ENCODE peak calls at places on chromosomes 11 and 22, in eight cellular contexts. One of them, this sample, is unnamed.
A peak's percentile ranks its signal among the peaks of the same experiment; 100 is the strongest.

GRCh38 chr11:75242722-75243600 is 2.4 kb downstream of the TPBGL start:
- DNase-seq in heart right ventricle: no peak
- DNase-seq in colonic mucosa: no peak
- DNase-seq in retinal pigment epithelial cell: no peak
- DNase-seq in lung: no peak
- DNase-seq in HL-60: no peak
- DNase-seq in BE2C: peak; percentile 4
- DNase-seq in kidney epithelial cell: no peak
- DNase-seq in this sample: no peak

GRCh38 chr11:2670541-2671100 is 29.2 kb downstream of the KCNQ1OT1 start:
- DNase-seq in heart right ventricle: no peak
- DNase-seq in colonic mucosa: peak; percentile 10
- DNase-seq in retinal pigment epithelial cell: no peak
- DNase-seq in lung: no peak
- DNase-seq in HL-60: no peak
- DNase-seq in BE2C: no peak
- DNase-seq in kidney epithelial cell: no peak
- DNase-seq in this sample: no peak

GRCh38 chr11:10623797-10624761 is 55.6 kb upstream of the LYVE1 start:
- DNase-seq in heart right ventricle: no peak
- DNase-seq in colonic mucosa: no peak
- DNase-seq in retinal pigment epithelial cell: no peak
- DNase-seq in lung: peak; percentile 71
- DNase-seq in HL-60: no peak
- DNase-seq in BE2C: peak; percentile 45
- DNase-seq in kidney epithelial cell: no peak
- DNase-seq in this sample: no peak

GRCh38 chr22:41411021-41411851 is 29.5 kb downstream of the TEF start:
- DNase-seq in heart right ventricle: no peak
- DNase-seq in colonic mucosa: no peak
- DNase-seq in retinal pigment epithelial cell: no peak
- DNase-seq in lung: no peak
- DNase-seq in HL-60: no peak
- DNase-seq in BE2C: no peak
- DNase-seq in kidney epithelial cell: no peak
- DNase-seq in this sample: no peak

GRCh38 chr11:103055174-103055890 is 36.6 kb downstream of the DCUN1D5 start:
- DNase-seq in heart right ventricle: no peak
- DNase-seq in colonic mucosa: no peak
- DNase-seq in retinal pigment epithelial cell: no peak
- DNase-seq in lung: no peak
- DNase-seq in HL-60: no peak
- DNase-seq in BE2C: no peak
- DNase-seq in kidney epithelial cell: peak; percentile 14
- DNase-seq in this sample: peak; percentile 38

GRCh38 chr11:17548444-17548843 is 1.4 kb downstream of the OTOG start:
- DNase-seq in heart right ventricle: no peak
- DNase-seq in colonic mucosa: no peak
- DNase-seq in retinal pigment epithelial cell: no peak
- DNase-seq in lung: no peak
- DNase-seq in HL-60: no peak
- DNase-seq in BE2C: no peak
- DNase-seq in kidney epithelial cell: no peak
- DNase-seq in this sample: no peak

GRCh38 chr11:75155570-75156422 is 4.9 kb downstream of the SLCO2B1 start:
- DNase-seq in heart right ventricle: no peak
- DNase-seq in colonic mucosa: peak; percentile 75
- DNase-seq in retinal pigment epithelial cell: no peak
- DNase-seq in lung: no peak
- DNase-seq in HL-60: no peak
- DNase-seq in BE2C: peak; percentile 30
- DNase-seq in kidney epithelial cell: no peak
- DNase-seq in this sample: no peak

GRCh38 chr11:31106963-31107576 is 262.5 kb downstream of the DCDC1 start:
- DNase-seq in heart right ventricle: peak; percentile 24
- DNase-seq in colonic mucosa: peak; percentile 41
- DNase-seq in retinal pigment epithelial cell: peak; percentile 7
- DNase-seq in lung: peak; percentile 45
- DNase-seq in HL-60: peak; percentile 11
- DNase-seq in BE2C: peak; percentile 54
- DNase-seq in kidney epithelial cell: peak; percentile 1
- DNase-seq in this sample: no peak

GRCh38 chr11:559712-560304 is 730 bp downstream of the LMNTD2 start:
- DNase-seq in heart right ventricle: no peak
- DNase-seq in colonic mucosa: peak; percentile 87
- DNase-seq in retinal pigment epithelial cell: no peak
- DNase-seq in lung: no peak
- DNase-seq in HL-60: no peak
- DNase-seq in BE2C: no peak
- DNase-seq in kidney epithelial cell: no peak
- DNase-seq in this sample: no peak

GRCh38 chr22:44926491-44927415 is 83.1 kb downstream of the PHF21B start:
- DNase-seq in heart right ventricle: no peak
- DNase-seq in colonic mucosa: no peak
- DNase-seq in retinal pigment epithelial cell: no peak
- DNase-seq in lung: no peak
- DNase-seq in HL-60: no peak
- DNase-seq in BE2C: no peak
- DNase-seq in kidney epithelial cell: no peak
- DNase-seq in this sample: no peak

DNA sequence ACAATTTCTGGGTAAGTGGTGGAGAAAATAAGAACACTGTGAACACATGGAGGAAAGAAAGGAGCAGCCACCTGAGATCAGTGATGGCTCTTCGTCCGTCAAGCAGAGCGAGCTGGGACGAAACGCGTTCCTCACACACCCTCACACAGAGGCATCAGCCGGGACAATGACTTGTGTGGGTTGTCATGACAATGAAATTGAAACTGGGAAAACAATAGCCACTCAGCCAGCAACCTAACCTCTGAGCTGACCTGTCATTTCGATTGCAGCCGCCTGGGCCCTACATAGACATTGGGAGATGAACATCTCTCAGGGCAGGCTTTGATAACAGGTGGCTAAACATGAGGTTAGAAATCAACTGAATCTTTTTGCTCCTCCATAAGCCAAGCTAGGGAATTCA is 51.3 kb downstream of the TRIM29 start:
- DNase-seq in heart right ventricle: no peak
- DNase-seq in colonic mucosa: no peak
- DNase-seq in retinal pigment epithelial cell: no peak
- DNase-seq in lung: no peak
- DNase-seq in HL-60: no peak
- DNase-seq in BE2C: no peak
- DNase-seq in kidney epithelial cell: no peak
- DNase-seq in this sample: no peak
- H3K4me3 ChIP-seq in heart right ventricle: no peak overlapping the region
- H3K4me3 ChIP-seq in colonic mucosa: no peak overlapping the region
- H3K4me3 ChIP-seq in retinal pigment epithelial cell: no peak overlapping the region
- H3K4me3 ChIP-seq in lung: no peak overlapping the region
- H3K4me3 ChIP-seq in HL-60: no peak overlapping the region
- H3K4me3 ChIP-seq in BE2C: no peak overlapping the region
- H3K4me3 ChIP-seq in kidney epithelial cell: no peak overlapping the region
- H3K4me3 ChIP-seq in this sample: no peak overlapping the region

GRCh38 chr11:123328281-123328680 is 101.8 kb upstream of the GRAMD1B start:
- DNase-seq in heart right ventricle: no peak
- DNase-seq in colonic mucosa: no peak
- DNase-seq in retinal pigment epithelial cell: no peak
- DNase-seq in lung: no peak
- DNase-seq in HL-60: no peak
- DNase-seq in BE2C: no peak
- DNase-seq in kidney epithelial cell: no peak
- DNase-seq in this sample: no peak

GRCh38 chr11:123334925-123335324 is 95.1 kb upstream of the GRAMD1B start:
- DNase-seq in heart right ventricle: no peak
- DNase-seq in colonic mucosa: no peak
- DNase-seq in retinal pigment epithelial cell: no peak
- DNase-seq in lung: no peak
- DNase-seq in HL-60: no peak
- DNase-seq in BE2C: no peak
- DNase-seq in kidney epithelial cell: no peak
- DNase-seq in this sample: no peak

GRCh38 chr11:123330071-123330470 is 100.0 kb upstream of the GRAMD1B start:
- DNase-seq in heart right ventricle: no peak
- DNase-seq in colonic mucosa: no peak
- DNase-seq in retinal pigment epithelial cell: no peak
- DNase-seq in lung: no peak
- DNase-seq in HL-60: no peak
- DNase-seq in BE2C: no peak
- DNase-seq in kidney epithelial cell: no peak
- DNase-seq in this sample: no peak

GRCh38 chr11:123330471-123330870 is 99.6 kb upstream of the GRAMD1B start:
- DNase-seq in heart right ventricle: no peak
- DNase-seq in colonic mucosa: no peak
- DNase-seq in retinal pigment epithelial cell: no peak
- DNase-seq in lung: no peak
- DNase-seq in HL-60: no peak
- DNase-seq in BE2C: no peak
- DNase-seq in kidney epithelial cell: no peak
- DNase-seq in this sample: no peak

DNA sequence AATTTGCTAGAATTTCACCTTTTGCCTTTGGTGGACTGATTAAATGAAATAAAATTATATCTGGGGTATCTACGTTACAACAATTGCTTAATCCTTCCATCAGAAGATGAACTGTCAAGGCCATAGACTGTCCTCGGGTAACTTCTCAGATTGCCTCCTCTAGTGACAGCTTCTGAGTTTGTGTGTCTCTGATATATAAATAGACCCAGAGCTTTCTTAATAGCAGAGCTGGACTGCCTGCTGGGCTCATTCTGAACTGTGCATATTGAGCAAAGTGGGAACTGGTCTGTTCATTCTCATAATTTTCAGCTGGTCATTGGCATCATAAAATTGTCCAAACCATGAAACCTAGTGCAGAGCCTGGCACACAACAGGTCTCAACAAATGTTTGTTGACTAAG is 99.1 kb upstream of the GRAMD1B start:
- DNase-seq in heart right ventricle: no peak
- DNase-seq in colonic mucosa: no peak
- DNase-seq in retinal pigment epithelial cell: no peak
- DNase-seq in lung: no peak
- DNase-seq in HL-60: no peak
- DNase-seq in BE2C: no peak
- DNase-seq in kidney epithelial cell: no peak
- DNase-seq in this sample: no peak
- TF ChIP-seq CTCF in heart right ventricle: no peak
- TF ChIP-seq CTCF in colonic mucosa: no peak
- TF ChIP-seq CTCF in retinal pigment epithelial cell: no peak
- TF ChIP-seq CTCF in lung: no peak
- TF ChIP-seq CTCF in HL-60: no peak
- TF ChIP-seq CTCF in BE2C: no peak
- TF ChIP-seq CTCF in kidney epithelial cell: no peak
- TF ChIP-seq CTCF in this sample: no peak

GRCh38 chr22:25012743-25013142 is 60.2 kb downstream of the KIAA1671 start:
- DNase-seq in heart right ventricle: no peak
- DNase-seq in colonic mucosa: no peak
- DNase-seq in retinal pigment epithelial cell: no peak
- DNase-seq in lung: no peak
- DNase-seq in HL-60: no peak
- DNase-seq in BE2C: no peak
- DNase-seq in kidney epithelial cell: no peak
- DNase-seq in this sample: no peak

GRCh38 chr22:25006354-25006753 is 53.8 kb downstream of the KIAA1671 start:
- DNase-seq in heart right ventricle: no peak
- DNase-seq in colonic mucosa: no peak
- DNase-seq in retinal pigment epithelial cell: no peak
- DNase-seq in lung: no peak
- DNase-seq in HL-60: no peak
- DNase-seq in BE2C: no peak
- DNase-seq in kidney epithelial cell: no peak
- DNase-seq in this sample: no peak

GRCh38 chr22:25013634-25014033 is 61.1 kb downstream of the KIAA1671 start:
- DNase-seq in heart right ventricle: no peak
- DNase-seq in colonic mucosa: peak; percentile 87
- DNase-seq in retinal pigment epithelial cell: no peak
- DNase-seq in lung: no peak
- DNase-seq in HL-60: no peak
- DNase-seq in BE2C: peak; percentile 27
- DNase-seq in kidney epithelial cell: no peak
- DNase-seq in this sample: no peak

DNA sequence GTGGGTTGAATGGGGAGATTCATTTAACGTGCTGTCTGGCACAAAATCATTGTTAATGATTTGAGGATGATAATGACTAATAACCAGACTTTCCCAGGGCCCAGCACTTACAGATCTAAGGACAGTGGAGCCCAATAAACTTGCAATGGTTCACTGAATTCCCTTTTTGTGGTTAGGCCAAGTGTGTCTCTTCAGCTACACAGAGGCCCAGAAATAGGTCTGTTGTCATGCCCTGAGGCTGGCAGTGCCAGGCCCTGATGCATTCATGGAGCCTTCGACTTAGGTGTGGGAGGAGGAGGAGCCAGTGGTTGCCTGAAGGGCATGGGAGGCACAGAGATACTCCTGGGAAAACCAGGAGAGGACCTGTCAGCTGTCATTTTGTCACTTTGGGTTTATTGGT is 56.1 kb downstream of the KIAA1671 start:
- DNase-seq in heart right ventricle: no peak
- DNase-seq in colonic mucosa: no peak
- DNase-seq in retinal pigment epithelial cell: peak; percentile 56
- DNase-seq in lung: no peak
- DNase-seq in HL-60: no peak
- DNase-seq in BE2C: peak; percentile 55
- DNase-seq in kidney epithelial cell: peak; percentile 94
- DNase-seq in this sample: no peak
- H3K4me3 ChIP-seq in heart right ventricle: no peak overlapping the region
- H3K4me3 ChIP-seq in colonic mucosa: no peak overlapping the region
- H3K4me3 ChIP-seq in retinal pigment epithelial cell: no peak overlapping the region
- H3K4me3 ChIP-seq in lung: no peak overlapping the region
- H3K4me3 ChIP-seq in HL-60: no peak overlapping the region
- H3K4me3 ChIP-seq in BE2C: no peak overlapping the region
- H3K4me3 ChIP-seq in kidney epithelial cell: no peak overlapping the region
- H3K4me3 ChIP-seq in this sample: no peak overlapping the region

GRCh38 chr11:29271616-29272015 is 745.2 kb downstream of the KCNA4 start:
- DNase-seq in heart right ventricle: no peak
- DNase-seq in colonic mucosa: no peak
- DNase-seq in retinal pigment epithelial cell: peak; percentile 69
- DNase-seq in lung: no peak
- DNase-seq in HL-60: no peak
- DNase-seq in BE2C: no peak
- DNase-seq in kidney epithelial cell: no peak
- DNase-seq in this sample: no peak

GRCh38 chr11:29268733-29269132 is 748.1 kb downstream of the KCNA4 start:
- DNase-seq in heart right ventricle: no peak
- DNase-seq in colonic mucosa: no peak
- DNase-seq in retinal pigment epithelial cell: no peak
- DNase-seq in lung: no peak
- DNase-seq in HL-60: no peak
- DNase-seq in BE2C: no peak
- DNase-seq in kidney epithelial cell: no peak
- DNase-seq in this sample: no peak

DNA sequence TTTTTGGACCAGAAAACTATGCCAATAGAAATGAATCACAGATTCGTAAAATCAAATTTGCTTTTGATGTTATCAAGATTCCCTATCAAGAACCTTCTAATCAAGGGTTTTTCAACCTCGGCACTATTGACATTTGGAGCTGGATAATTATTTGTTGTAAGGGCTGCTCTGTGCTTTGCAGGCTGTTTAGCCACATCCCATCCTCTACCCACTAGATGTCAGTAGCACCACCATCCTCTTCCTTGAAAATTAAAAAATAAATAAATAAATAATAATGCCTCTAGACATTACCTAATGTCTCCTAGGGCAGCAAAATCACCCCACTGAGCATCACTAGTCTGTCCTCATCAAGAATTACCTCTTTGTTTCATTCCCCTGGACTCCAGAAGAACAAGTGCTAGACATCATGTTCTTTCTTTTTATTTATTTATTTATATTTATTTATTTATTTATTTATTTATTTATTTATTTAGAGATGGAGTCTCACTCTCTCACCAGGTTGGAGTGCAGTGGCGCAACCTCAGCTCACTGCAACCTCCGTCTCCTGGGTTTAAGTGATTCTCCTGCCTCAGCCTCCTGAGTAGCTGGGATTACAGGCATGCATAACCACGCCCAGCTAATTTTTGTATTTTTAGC is 744.7 kb downstream of the KCNA4 start:
- DNase-seq in heart right ventricle: no peak
- DNase-seq in colonic mucosa: no peak
- DNase-seq in retinal pigment epithelial cell: no peak
- DNase-seq in lung: no peak
- DNase-seq in HL-60: no peak
- DNase-seq in BE2C: no peak
- DNase-seq in kidney epithelial cell: no peak
- DNase-seq in this sample: no peak
- TF ChIP-seq CTCF in heart right ventricle: no peak
- TF ChIP-seq CTCF in colonic mucosa: no peak
- TF ChIP-seq CTCF in retinal pigment epithelial cell: peak; percentile 56
- TF ChIP-seq CTCF in lung: no peak
- TF ChIP-seq CTCF in HL-60: no peak
- TF ChIP-seq CTCF in BE2C: no peak
- TF ChIP-seq CTCF in kidney epithelial cell: peak; percentile 49
- TF ChIP-seq CTCF in this sample: peak; percentile 46

This sample was measured in HFF-Myc.